ENCODE peak calls at places on chromosomes 1 and 21, in nine cellular contexts. B is A549, Q is esophagus muscularis mucosa, H is tibial nerve, X is suprapubic skin, W is stomach, G is K562, M is transverse colon, E is HepG2. Y is an unnamed sample.
A peak's percentile ranks its signal among the peaks of the same experiment; 100 is the strongest.

GRCh38 chr21:15367061-15367626 is 302.3 kb upstream of the NRIP1 start:
- DNase-seq in B (no peak), Q (no peak), H (no peak), X (no peak), W (no peak), G (no peak), M (no peak), E (no peak), Y (no peak)

GRCh38 chr1:157948547-157949152 is 44.8 kb upstream of the KIRREL1 start:
- DNase-seq in B (peak; percentile 53), Q (no peak), H (peak; percentile 26), X (no peak), W (no peak), G (no peak), M (peak; percentile 35), E (peak; percentile 13), Y (no peak)

GRCh38 chr1:59484090-59484489 is 187.2 kb downstream of the FGGY start:
- DNase-seq in B (peak; percentile 23), Q (peak; percentile 64), H (no peak), X (no peak), W (no peak), G (no peak), M (no peak), E (no peak), Y (no peak)

GRCh38 chr1:6440198-6441126 is 15.9 kb downstream of the ESPN start:
- DNase-seq in B (peak; percentile 37), Q (no peak), H (no peak), X (no peak), W (peak; percentile 78), G (peak; percentile 97), M (peak; percentile 87), E (peak; percentile 48), Y (no peak)

GRCh38 chr1:234862944-234863515 is 253.1 kb upstream of the IRF2BP2 start:
- DNase-seq in B (no peak), Q (no peak), H (peak; percentile 62), X (peak; percentile 89), W (peak; percentile 69), G (no peak), M (peak; percentile 69), E (peak; percentile 65), Y (peak; percentile 57)

GRCh38 chr1:153001382-153001781 is at the start of gene SPRR3:
- DNase-seq in B (no peak), Q (peak; percentile 66), H (no peak), X (no peak), W (no peak), G (no peak), M (no peak), E (no peak), Y (no peak)

GRCh38 chr1:234173968-234174367 is 199.3 kb upstream of the COA6 start:
- DNase-seq in B (no peak), Q (no peak), H (no peak), X (no peak), W (no peak), G (no peak), M (no peak), E (no peak), Y (no peak)

GRCh38 chr1:61301824-61302652 is 219.7 kb downstream of the NFIA start:
- DNase-seq in B (peak; percentile 38), Q (no peak), H (no peak), X (no peak), W (peak; percentile 70), G (no peak), M (no peak), E (peak; percentile 56), Y (no peak)

GRCh38 chr1:189211742-189212141 is 1265.9 kb downstream of the BRINP3 start:
- DNase-seq in B (no peak), Q (no peak), H (no peak), X (no peak), W (no peak), G (no peak), M (no peak), E (no peak), Y (no peak)

GRCh38 chr1:244450597-244451538 is 841 bp downstream of the ADSS2 start:
- DNase-seq in B (peak; percentile 34), Q (peak; percentile 94), H (peak; percentile 29), X (peak; percentile 84), W (peak; percentile 38), G (peak; percentile 44), M (peak; percentile 65), E (peak; percentile 36), Y (peak; percentile 56)

GRCh38 chr1:244451539-244451950 is at the start of gene ADSS2:
- DNase-seq in B (no peak), Q (no peak), H (no peak), X (no peak), W (peak; percentile 29), G (no peak), M (no peak), E (no peak), Y (no peak)

GRCh38 chr1:244456586-244456985 is 4.5 kb upstream of the CATSPERE start:
- DNase-seq in B (no peak), Q (no peak), H (no peak), X (no peak), W (no peak), G (no peak), M (no peak), E (no peak), Y (no peak)

GRCh38 chr1:244451951-244452795 is 464 bp upstream of the ADSS2 start:
- DNase-seq in B (peak; percentile 99), Q (peak; percentile 100), H (peak; percentile 98), X (peak; percentile 99), W (peak; percentile 99), G (peak; percentile 99), M (peak; percentile 100), E (peak; percentile 97), Y (peak; percentile 99)

DNA sequence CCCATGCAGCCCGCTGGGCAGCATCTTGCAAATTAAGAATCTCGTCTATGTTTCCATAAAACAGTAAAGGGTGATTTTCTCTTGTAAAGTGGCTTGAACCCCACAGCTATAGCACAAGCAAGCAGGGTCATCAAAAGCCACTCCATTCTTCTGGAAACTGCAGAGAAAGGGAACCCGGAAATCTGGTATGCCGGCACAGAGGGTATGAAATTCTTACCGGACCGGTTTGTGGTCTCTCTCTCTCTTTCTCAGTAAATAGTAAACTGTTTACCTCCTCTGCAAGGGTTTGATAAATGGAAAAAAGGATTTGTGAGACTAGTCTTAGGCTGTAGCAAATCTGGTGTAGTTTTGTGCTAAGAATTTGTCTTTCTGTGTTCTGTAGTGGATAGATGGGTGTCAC is 2.7 kb upstream of the ADSS2 start:
- DNase-seq in B (no peak), Q (no peak), H (no peak), X (no peak), W (no peak), G (no peak), M (no peak), E (no peak), Y (no peak)
- H3K27ac ChIP-seq in B (no peak overlapping the region), Q (no peak overlapping the region), H (no peak overlapping the region), X (peak overlapping the region; percentile 7), W (no peak overlapping the region), G (no peak overlapping the region), M (no peak overlapping the region), E (no peak overlapping the region), Y (no peak overlapping the region)

GRCh38 chr1:159937014-159937750 is 8.2 kb downstream of the IGSF9 start:
- DNase-seq in B (no peak), Q (no peak), H (no peak), X (no peak), W (peak; percentile 57), G (no peak), M (peak; percentile 61), E (no peak), Y (no peak)
- TF ChIP-seq EP300 in B (no peak), Q (no peak), H (no peak), X (no peak), W (no peak), G (no peak), M (no peak), E (no peak), Y (no peak)

GRCh38 chr1:36238433-36238832 is 14.2 kb downstream of the THRAP3 start:
- DNase-seq in B (no peak), Q (no peak), H (no peak), X (no peak), W (no peak), G (no peak), M (no peak), E (no peak), Y (no peak)
- H3K27ac ChIP-seq in B (no peak overlapping the region), Q (no peak overlapping the region), H (no peak overlapping the region), X (no peak overlapping the region), W (no peak overlapping the region), G (no peak overlapping the region), M (no peak overlapping the region), E (peak overlapping the region; percentile 49), Y (no peak overlapping the region)

GRCh38 chr1:70331962-70332361 is 22.6 kb downstream of the ANKRD13C start:
- DNase-seq in B (no peak), Q (no peak), H (no peak), X (no peak), W (no peak), G (no peak), M (no peak), E (no peak), Y (no peak)
- TF ChIP-seq EP300 in B (no peak), Q (no peak), H (no peak), X (no peak), W (no peak), G (no peak), M (no peak), E (no peak), Y (no peak)

GRCh38 chr1:8889103-8889846 is 10.8 kb upstream of the ENO1 start:
- DNase-seq in B (peak; percentile 44), Q (no peak), H (peak; percentile 45), X (no peak), W (no peak), G (no peak), M (no peak), E (no peak), Y (no peak)
- H3K27ac ChIP-seq in B (peak overlapping the region; percentile 99), Q (peak overlapping the region; percentile 88), H (peak overlapping the region; percentile 84), X (peak overlapping the region; percentile 68), W (no peak overlapping the region), G (no peak overlapping the region), M (peak overlapping the region; percentile 49), E (peak overlapping the region; percentile 51), Y (no peak overlapping the region)

GRCh38 chr1:2977886-2978611 is 43.2 kb upstream of the ACTRT2 start:
- DNase-seq in B (no peak), Q (no peak), H (no peak), X (peak; percentile 30), W (peak; percentile 20), G (no peak), M (no peak), E (no peak), Y (no peak)
- TF ChIP-seq EP300 in B (no peak), Q (no peak), H (no peak), X (no peak), W (no peak), G (no peak), M (no peak), E (no peak), Y (no peak)